ENCODE peak calls at places on chromosome 13, in four cellular contexts. W, S, L and P are unnamed samples.
A peak's percentile ranks its signal among the peaks of the same experiment; 100 is the strongest.

GRCh38 chr13:41456768-41457588 is at the start of gene RGCC:
- DNase-seq in W (peak; percentile 83), S (peak; percentile 56), L (peak; percentile 91), P (peak; percentile 94)

GRCh38 chr13:30797847-30798246 is 62.5 kb downstream of the ALOX5AP start:
- DNase-seq in W (no peak), S (no peak), L (no peak), P (no peak)

GRCh38 chr13:29524641-29525040 is 70.8 kb downstream of the SLC7A1 start:
- DNase-seq in W (no peak), S (no peak), L (no peak), P (no peak)

GRCh38 chr13:51125495-51126226 is 14.6 kb upstream of the C13orf42 start:
- DNase-seq in W (peak; percentile 23), S (peak; percentile 43), L (peak; percentile 84), P (peak; percentile 89)

GRCh38 chr13:30735025-30735967 is at the start of gene ALOX5AP:
- DNase-seq in W (no peak), S (no peak), L (no peak), P (no peak)

GRCh38 chr13:42992585-42993122 is 613 bp upstream of the EPSTI1 start:
- DNase-seq in W (no peak), S (no peak), L (no peak), P (no peak)

GRCh38 chr13:110536006-110536693 is 25.4 kb downstream of the RAB20 start:
- DNase-seq in W (no peak), S (no peak), L (no peak), P (peak; percentile 35)

GRCh38 chr13:45120967-45121366 is 657 bp downstream of the GTF2F2 start:
- DNase-seq in W (no peak), S (no peak), L (no peak), P (peak; percentile 27)

GRCh38 chr13:50677687-50678463 is 165.6 kb downstream of the DLEU7 start:
- DNase-seq in W (no peak), S (no peak), L (peak; percentile 80), P (no peak)

GRCh38 chr13:27541386-27541785 is 78.9 kb downstream of the LNX2 start:
- DNase-seq in W (no peak), S (no peak), L (no peak), P (no peak)

GRCh38 chr13:88124142-88124541 is 453.0 kb downstream of the SLITRK5 start:
- DNase-seq in W (no peak), S (no peak), L (no peak), P (no peak)

GRCh38 chr13:49351871-49352270 is 92.0 kb downstream of the CAB39L start:
- DNase-seq in W (no peak), S (no peak), L (no peak), P (no peak)

GRCh38 chr13:84481958-84482357 is 599.7 kb upstream of the SLITRK1 start:
- DNase-seq in W (no peak), S (no peak), L (peak; percentile 64), P (peak; percentile 69)

GRCh38 chr13:95643471-95643813 is 1.1 kb downstream of the DZIP1 start:
- DNase-seq in W (no peak), S (peak; percentile 18), L (peak; percentile 58), P (peak; percentile 54)

GRCh38 chr13:26785845-26786630 is 25.5 kb upstream of the GPR12 start:
- DNase-seq in W (no peak), S (no peak), L (no peak), P (no peak)

GRCh38 chr13:42041017-42041683 is 7.3 kb upstream of the DGKH start:
- DNase-seq in W (peak; percentile 22), S (peak; percentile 45), L (peak; percentile 75), P (peak; percentile 91)

GRCh38 chr13:78674638-78675037 is 15.7 kb upstream of the OBI1 start:
- DNase-seq in W (no peak), S (no peak), L (no peak), P (no peak)

GRCh38 chr13:109113427-109113826 is 484.0 kb downstream of the MYO16 start:
- DNase-seq in W (no peak), S (no peak), L (no peak), P (no peak)

GRCh38 chr13:28527629-28528028 is 32.7 kb upstream of the FLT1 start:
- DNase-seq in W (no peak), S (no peak), L (no peak), P (no peak)

GRCh38 chr13:71864094-71864980 is 2.7 kb downstream of the DACH1 start:
- DNase-seq in W (no peak), S (no peak), L (no peak), P (peak; percentile 17)

GRCh38 chr13:22278336-22278929 is 607.6 kb downstream of the FGF9 start:
- DNase-seq in W (no peak), S (peak; percentile 8), L (peak; percentile 58), P (no peak)

GRCh38 chr13:34308725-34309124 is 490.8 kb downstream of the RFC3 start:
- DNase-seq in W (no peak), S (no peak), L (peak; percentile 38), P (peak; percentile 21)

GRCh38 chr13:74036373-74036772 is 97.8 kb downstream of the KLF12 start:
- DNase-seq in W (no peak), S (no peak), L (no peak), P (no peak)

GRCh38 chr13:36509369-36509768 is 77.1 kb downstream of the CCNA1 start:
- DNase-seq in W (no peak), S (no peak), L (no peak), P (no peak)

GRCh38 chr13:33285420-33286124 is at the start of gene STARD13:
- DNase-seq in W (peak; percentile 13), S (peak; percentile 78), L (peak; percentile 99), P (peak; percentile 82)

GRCh38 chr13:93270769-93271753 is 44.5 kb downstream of the GPC6 start:
- DNase-seq in W (no peak), S (no peak), L (no peak), P (no peak)

GRCh38 chr13:97434417-97435296 is 688 bp downstream of the RAP2A start:
- DNase-seq in W (no peak), S (peak; percentile 24), L (peak; percentile 62), P (peak; percentile 37)

GRCh38 chr13:97436845-97437244 is 2.9 kb downstream of the RAP2A start:
- DNase-seq in W (no peak), S (no peak), L (no peak), P (no peak)

GRCh38 chr13:97433727-97434416 is at the start of gene RAP2A:
- DNase-seq in W (peak; percentile 76), S (peak; percentile 92), L (peak; percentile 96), P (peak; percentile 95)

GRCh38 chr13:97435297-97435682 is 1.3 kb downstream of the RAP2A start:
- DNase-seq in W (no peak), S (no peak), L (no peak), P (no peak)

DNA sequence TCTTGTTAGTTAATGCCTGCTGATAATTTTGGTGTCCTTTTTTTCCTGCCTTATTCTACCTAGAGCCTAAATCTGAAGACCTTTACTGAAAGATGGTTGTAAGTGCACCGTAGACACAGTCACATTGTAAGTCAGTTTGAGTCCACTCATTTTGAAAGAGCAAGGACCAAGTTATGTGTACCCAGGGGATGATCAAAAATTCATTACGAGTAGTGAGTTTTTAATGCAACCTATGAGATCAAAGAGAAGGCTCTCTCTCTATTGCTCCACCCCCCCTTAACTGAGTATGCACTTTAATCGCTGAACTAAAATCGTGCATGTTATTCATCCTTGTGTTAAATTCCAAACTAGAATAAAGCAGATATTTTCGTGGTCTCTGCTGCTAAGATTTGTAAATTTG is 1.8 kb downstream of the RAP2A start:
- DNase-seq in W (no peak), S (no peak), L (peak; percentile 47), P (no peak)
- H3K4me1 ChIP-seq in W (peaks cover 16% of the 10 kb centered on the region), S (peaks cover 5% of the 10 kb centered on the region), L (peaks cover 37% of the 10 kb centered on the region), P (peaks cover 16% of the 10 kb centered on the region)

GRCh38 chr13:77345150-77345780 is 18.4 kb upstream of the MYCBP2 start:
- DNase-seq in W (no peak), S (no peak), L (no peak), P (no peak)
- H3K4me2 ChIP-seq in W (no peak overlapping the region), S (no peak overlapping the region), L (no peak overlapping the region), P (no peak overlapping the region)

GRCh38 chr13:97113231-97114001 is 108.7 kb upstream of the MBNL2 start:
- DNase-seq in W (no peak), S (no peak), L (no peak), P (no peak)
- H3K4me3 ChIP-seq in W (no peak overlapping the region), S (no peak overlapping the region), L (no peak overlapping the region), P (no peak overlapping the region)

DNA sequence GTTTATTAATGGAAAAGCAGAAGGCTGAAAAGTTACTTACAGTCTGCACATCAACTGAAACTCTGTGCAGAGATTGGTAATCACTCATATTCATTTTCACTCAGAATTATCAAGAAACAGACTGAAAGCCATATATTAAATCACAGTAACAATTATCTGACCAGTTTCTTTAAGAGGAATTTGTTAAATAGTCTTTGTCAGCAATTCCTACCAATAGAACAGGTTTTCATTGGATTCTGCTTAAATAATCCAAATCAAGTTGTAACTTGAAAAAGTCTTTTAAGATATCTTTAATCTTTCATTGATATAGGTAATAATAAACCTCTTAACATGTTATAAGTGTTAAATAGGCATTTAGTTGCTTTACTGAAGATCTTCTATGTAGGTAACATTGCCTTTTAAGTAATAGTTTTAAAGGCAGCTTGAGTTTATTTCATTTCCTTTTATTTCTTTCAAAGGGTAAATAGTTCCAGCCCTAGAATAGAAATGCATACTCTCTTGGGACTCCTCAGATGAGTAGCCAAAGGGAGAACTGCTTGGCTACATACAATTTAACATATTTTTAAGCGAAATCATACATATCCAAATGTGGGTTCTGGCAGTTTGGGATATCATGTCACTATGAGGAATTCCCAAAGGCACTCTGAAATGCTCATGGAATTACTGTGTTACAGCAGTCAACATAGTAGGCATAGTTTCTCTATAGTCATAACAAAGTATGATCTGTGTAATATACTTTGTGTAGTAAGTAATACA is 326.0 kb upstream of the SPRY2 start:
- DNase-seq in W (no peak), S (no peak), L (no peak), P (no peak)
- H3K4me1 ChIP-seq in W (no peaks in the 10 kb centered on the region), S (no peaks in the 10 kb centered on the region), L (no peaks in the 10 kb centered on the region), P (no peaks in the 10 kb centered on the region)

DNA sequence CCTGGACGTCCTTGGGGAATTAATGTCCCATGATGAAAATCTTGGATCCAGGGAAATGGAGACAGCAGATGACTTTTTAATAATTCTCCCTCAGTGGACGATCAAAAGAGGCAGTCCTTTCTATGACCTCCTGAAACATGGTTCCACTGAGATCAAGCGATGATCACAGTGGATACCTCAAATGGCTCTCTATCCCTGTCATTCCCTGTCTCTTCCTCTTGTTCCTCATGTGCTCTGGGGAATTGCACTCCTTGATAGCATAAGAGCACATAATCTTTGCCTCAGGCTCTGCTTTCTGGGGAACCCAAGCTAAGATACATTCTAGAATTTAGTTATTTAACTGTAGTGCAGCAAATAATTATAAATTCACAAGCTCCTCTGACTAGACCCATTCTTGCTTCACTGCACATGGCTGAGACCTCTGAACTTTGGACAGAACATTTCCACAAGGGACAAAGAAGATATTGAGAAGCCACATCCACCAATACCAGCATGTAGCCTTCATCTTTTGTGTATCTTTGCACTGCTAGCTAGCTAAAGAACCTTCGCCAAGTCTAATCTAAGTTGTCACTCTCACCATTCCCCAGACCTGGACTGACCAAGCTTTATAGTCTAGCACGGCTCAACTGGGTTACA is 142.9 kb downstream of the SUCLA2 start:
- DNase-seq in W (no peak), S (no peak), L (peak; percentile 27), P (no peak)
- H3K4me2 ChIP-seq in W (no peak overlapping the region), S (no peak overlapping the region), L (peak overlapping the region; percentile 75), P (peak overlapping the region; percentile 22)

GRCh38 chr13:99983401-99984133 is 2.0 kb downstream of the ZIC2 start:
- DNase-seq in W (no peak), S (no peak), L (peak; percentile 57), P (peak; percentile 69)
- H3K4me3 ChIP-seq in W (peak overlapping the region; percentile 59), S (peak overlapping the region; percentile 93), L (no peak overlapping the region), P (no peak overlapping the region)